ENCODE peak calls at places on chromosomes 5 and 9, in six cellular contexts. One of them, this sample, is unnamed.

GRCh38 chr9:15468113-15468512 is 42.7 kb downstream of the PSIP1 start:
- DNase-seq in activated CD4-positive, alpha-beta T cell treated with anti-CD3 and anti-CD28 coated beads, Interleukin-2, amount 50 U/mL, for 24 hours: no peak
- DNase-seq in T-helper 1 cell: no peak
- DNase-seq in T-helper 2 cell: no peak
- DNase-seq in smooth muscle cell of the brain vasculature: no peak
- DNase-seq in foreskin keratinocyte: no peak
- DNase-seq in this sample: no peak

GRCh38 chr9:108569624-108570023 is 286.2 kb downstream of the ACTL7B start:
- DNase-seq in foreskin keratinocyte: peak; percentile 90
- DNase-seq in T-helper 2 cell: no peak
- DNase-seq in smooth muscle cell of the brain vasculature: no peak
- DNase-seq in T-helper 1 cell: no peak
- DNase-seq in activated CD4-positive, alpha-beta T cell treated with anti-CD3 and anti-CD28 coated beads, Interleukin-2, amount 50 U/mL, for 24 hours: no peak
- DNase-seq in this sample: no peak

GRCh38 chr5:606526-607399 is 5.4 kb upstream of the CEP72 start:
- DNase-seq in activated CD4-positive, alpha-beta T cell treated with anti-CD3 and anti-CD28 coated beads, Interleukin-2, amount 50 U/mL, for 24 hours: no peak
- DNase-seq in T-helper 1 cell: no peak
- DNase-seq in T-helper 2 cell: no peak
- DNase-seq in foreskin keratinocyte: no peak
- DNase-seq in smooth muscle cell of the brain vasculature: no peak
- DNase-seq in this sample: no peak

GRCh38 chr5:141973871-141974595 is 5.1 kb downstream of the RNF14 start:
- DNase-seq in T-helper 1 cell: no peak
- DNase-seq in T-helper 2 cell: no peak
- DNase-seq in smooth muscle cell of the brain vasculature: no peak
- DNase-seq in activated CD4-positive, alpha-beta T cell treated with anti-CD3 and anti-CD28 coated beads, Interleukin-2, amount 50 U/mL, for 24 hours: no peak
- DNase-seq in foreskin keratinocyte: no peak
- DNase-seq in this sample: no peak

GRCh38 chr5:56301041-56301440 is 67.9 kb upstream of the ANKRD55 start:
- DNase-seq in T-helper 1 cell: no peak
- DNase-seq in smooth muscle cell of the brain vasculature: no peak
- DNase-seq in foreskin keratinocyte: peak; percentile 94
- DNase-seq in T-helper 2 cell: no peak
- DNase-seq in activated CD4-positive, alpha-beta T cell treated with anti-CD3 and anti-CD28 coated beads, Interleukin-2, amount 50 U/mL, for 24 hours: no peak
- DNase-seq in this sample: no peak

GRCh38 chr5:59798862-59799667 is 94.5 kb downstream of the PDE4D start:
- DNase-seq in T-helper 2 cell: no peak
- DNase-seq in smooth muscle cell of the brain vasculature: no peak
- DNase-seq in activated CD4-positive, alpha-beta T cell treated with anti-CD3 and anti-CD28 coated beads, Interleukin-2, amount 50 U/mL, for 24 hours: no peak
- DNase-seq in foreskin keratinocyte: peak; percentile 75
- DNase-seq in T-helper 1 cell: no peak
- DNase-seq in this sample: peak; percentile 34

GRCh38 chr9:114163517-114163924 is 8.2 kb downstream of the COL27A1 start:
- DNase-seq in foreskin keratinocyte: peak; percentile 36
- DNase-seq in T-helper 1 cell: no peak
- DNase-seq in smooth muscle cell of the brain vasculature: no peak
- DNase-seq in T-helper 2 cell: no peak
- DNase-seq in activated CD4-positive, alpha-beta T cell treated with anti-CD3 and anti-CD28 coated beads, Interleukin-2, amount 50 U/mL, for 24 hours: no peak
- DNase-seq in this sample: no peak

GRCh38 chr9:3125602-3126392 is 281.9 kb upstream of the PUM3 start:
- DNase-seq in T-helper 1 cell: no peak
- DNase-seq in activated CD4-positive, alpha-beta T cell treated with anti-CD3 and anti-CD28 coated beads, Interleukin-2, amount 50 U/mL, for 24 hours: no peak
- DNase-seq in smooth muscle cell of the brain vasculature: no peak
- DNase-seq in foreskin keratinocyte: no peak
- DNase-seq in T-helper 2 cell: no peak
- DNase-seq in this sample: no peak

GRCh38 chr5:78475370-78475769 is 115.0 kb downstream of the SCAMP1 start:
- DNase-seq in T-helper 2 cell: no peak
- DNase-seq in foreskin keratinocyte: no peak
- DNase-seq in activated CD4-positive, alpha-beta T cell treated with anti-CD3 and anti-CD28 coated beads, Interleukin-2, amount 50 U/mL, for 24 hours: no peak
- DNase-seq in T-helper 1 cell: no peak
- DNase-seq in smooth muscle cell of the brain vasculature: no peak
- DNase-seq in this sample: no peak

GRCh38 chr9:38017149-38017884 is 51.7 kb downstream of the SHB start:
- DNase-seq in foreskin keratinocyte: peak; percentile 79
- DNase-seq in activated CD4-positive, alpha-beta T cell treated with anti-CD3 and anti-CD28 coated beads, Interleukin-2, amount 50 U/mL, for 24 hours: no peak
- DNase-seq in T-helper 1 cell: no peak
- DNase-seq in smooth muscle cell of the brain vasculature: no peak
- DNase-seq in T-helper 2 cell: no peak
- DNase-seq in this sample: no peak

This sample was measured in germinal center.